ENCODE peak calls at places on chromosome 11, in ten cellular contexts. One of them, this sample, is unnamed.

GRCh38 chr11:35794850-35795249 is 132.3 kb downstream of the TRIM44 start:
- DNase-seq in HCT116: no peak
- DNase-seq in Calu3: no peak
- DNase-seq in mesothelial cell of epicardium: no peak
- DNase-seq in mammary epithelial cell: peak
- DNase-seq in upper lobe of right lung: no peak
- DNase-seq in GM06990: no peak
- DNase-seq in type B pancreatic cell: no peak
- DNase-seq in GM23338: no peak
- DNase-seq in bronchial epithelial cell: peak
- DNase-seq in this sample: no peak

GRCh38 chr11:97965849-97966646 is 1054.7 kb upstream of the CNTN5 start:
- DNase-seq in upper lobe of right lung: no peak
- DNase-seq in mesothelial cell of epicardium: no peak
- DNase-seq in HCT116: no peak
- DNase-seq in Calu3: no peak
- DNase-seq in mammary epithelial cell: peak
- DNase-seq in type B pancreatic cell: no peak
- DNase-seq in bronchial epithelial cell: peak
- DNase-seq in GM06990: no peak
- DNase-seq in GM23338: no peak
- DNase-seq in this sample: no peak

GRCh38 chr11:61950035-61950547 is at the start of gene BEST1:
- DNase-seq in type B pancreatic cell: no peak
- DNase-seq in Calu3: no peak
- DNase-seq in bronchial epithelial cell: no peak
- DNase-seq in GM23338: no peak
- DNase-seq in mesothelial cell of epicardium: no peak
- DNase-seq in HCT116: no peak
- DNase-seq in upper lobe of right lung: no peak
- DNase-seq in mammary epithelial cell: no peak
- DNase-seq in GM06990: no peak
- DNase-seq in this sample: no peak

GRCh38 chr11:124879999-124880611 is 14.9 kb downstream of the ROBO3 start:
- DNase-seq in HCT116: no peak
- DNase-seq in mammary epithelial cell: no peak
- DNase-seq in mesothelial cell of epicardium: peak
- DNase-seq in bronchial epithelial cell: no peak
- DNase-seq in GM23338: no peak
- DNase-seq in upper lobe of right lung: peak
- DNase-seq in GM06990: no peak
- DNase-seq in type B pancreatic cell: peak
- DNase-seq in Calu3: no peak
- DNase-seq in this sample: peak

GRCh38 chr11:95877288-95877687 is 46.6 kb downstream of the MTMR2 start:
- DNase-seq in type B pancreatic cell: no peak
- DNase-seq in GM23338: no peak
- DNase-seq in upper lobe of right lung: no peak
- DNase-seq in Calu3: no peak
- DNase-seq in mammary epithelial cell: peak
- DNase-seq in mesothelial cell of epicardium: no peak
- DNase-seq in GM06990: no peak
- DNase-seq in HCT116: no peak
- DNase-seq in bronchial epithelial cell: peak
- DNase-seq in this sample: no peak

GRCh38 chr11:19676508-19677379 is 35.9 kb upstream of the NAV2 start:
- DNase-seq in mesothelial cell of epicardium: no peak
- DNase-seq in Calu3: no peak
- DNase-seq in type B pancreatic cell: no peak
- DNase-seq in upper lobe of right lung: no peak
- DNase-seq in bronchial epithelial cell: no peak
- DNase-seq in GM06990: no peak
- DNase-seq in GM23338: peak
- DNase-seq in mammary epithelial cell: no peak
- DNase-seq in HCT116: no peak
- DNase-seq in this sample: no peak

GRCh38 chr11:13249992-13250391 is 27.6 kb upstream of the BMAL1 start:
- DNase-seq in GM06990: no peak
- DNase-seq in Calu3: no peak
- DNase-seq in GM23338: peak
- DNase-seq in HCT116: no peak
- DNase-seq in upper lobe of right lung: no peak
- DNase-seq in mammary epithelial cell: peak
- DNase-seq in mesothelial cell of epicardium: no peak
- DNase-seq in bronchial epithelial cell: peak
- DNase-seq in type B pancreatic cell: no peak
- DNase-seq in this sample: no peak

GRCh38 chr11:130451261-130452019 is 3.0 kb downstream of the ADAMTS15 start:
- DNase-seq in mesothelial cell of epicardium: no peak
- DNase-seq in GM23338: no peak
- DNase-seq in bronchial epithelial cell: no peak
- DNase-seq in HCT116: no peak
- DNase-seq in GM06990: no peak
- DNase-seq in upper lobe of right lung: no peak
- DNase-seq in Calu3: no peak
- DNase-seq in mammary epithelial cell: no peak
- DNase-seq in type B pancreatic cell: no peak
- DNase-seq in this sample: no peak

GRCh38 chr11:24623121-24623520 is 126.3 kb downstream of the LUZP2 start:
- DNase-seq in upper lobe of right lung: no peak
- DNase-seq in mammary epithelial cell: no peak
- DNase-seq in GM23338: no peak
- DNase-seq in Calu3: no peak
- DNase-seq in HCT116: no peak
- DNase-seq in type B pancreatic cell: no peak
- DNase-seq in mesothelial cell of epicardium: no peak
- DNase-seq in bronchial epithelial cell: no peak
- DNase-seq in GM06990: no peak
- DNase-seq in this sample: no peak

GRCh38 chr11:24622262-24622661 is 125.4 kb downstream of the LUZP2 start:
- DNase-seq in mesothelial cell of epicardium: no peak
- DNase-seq in upper lobe of right lung: no peak
- DNase-seq in GM06990: no peak
- DNase-seq in mammary epithelial cell: no peak
- DNase-seq in GM23338: peak
- DNase-seq in Calu3: no peak
- DNase-seq in HCT116: no peak
- DNase-seq in type B pancreatic cell: no peak
- DNase-seq in bronchial epithelial cell: no peak
- DNase-seq in this sample: peak

GRCh38 chr11:24619900-24620299 is 123.0 kb downstream of the LUZP2 start:
- DNase-seq in HCT116: no peak
- DNase-seq in bronchial epithelial cell: no peak
- DNase-seq in type B pancreatic cell: no peak
- DNase-seq in upper lobe of right lung: no peak
- DNase-seq in mesothelial cell of epicardium: no peak
- DNase-seq in GM06990: no peak
- DNase-seq in Calu3: no peak
- DNase-seq in GM23338: no peak
- DNase-seq in mammary epithelial cell: no peak
- DNase-seq in this sample: no peak

DNA sequence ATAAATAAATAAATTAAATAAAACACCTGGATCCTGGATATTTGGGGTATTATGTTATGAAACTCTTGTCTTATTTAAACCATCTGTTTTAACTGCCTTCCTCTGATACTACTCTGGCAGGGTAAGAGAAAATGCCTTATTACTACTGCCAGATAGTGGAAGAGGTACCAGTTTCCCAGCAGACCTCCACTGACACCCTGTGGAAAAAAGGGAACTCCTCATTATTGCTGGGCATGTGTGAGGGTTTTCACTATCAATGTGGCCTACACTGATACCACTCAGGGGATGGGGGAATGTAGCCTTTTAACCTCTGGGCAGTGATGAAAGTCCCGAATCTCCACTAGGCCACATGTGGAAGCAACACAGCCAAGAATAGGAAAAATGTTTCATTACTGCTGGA is 121.0 kb downstream of the LUZP2 start:
- DNase-seq in HCT116: no peak
- DNase-seq in GM23338: no peak
- DNase-seq in Calu3: no peak
- DNase-seq in GM06990: no peak
- DNase-seq in bronchial epithelial cell: peak
- DNase-seq in mammary epithelial cell: no peak
- DNase-seq in upper lobe of right lung: no peak
- DNase-seq in mesothelial cell of epicardium: no peak
- DNase-seq in type B pancreatic cell: no peak
- DNase-seq in this sample: no peak
- TF ChIP-seq CTCF in HCT116: no peak
- TF ChIP-seq CTCF in GM23338: peak
- TF ChIP-seq CTCF in Calu3: no peak
- TF ChIP-seq CTCF in GM06990: no peak
- TF ChIP-seq CTCF in bronchial epithelial cell: peak
- TF ChIP-seq CTCF in mammary epithelial cell: no peak
- TF ChIP-seq CTCF in upper lobe of right lung: no peak
- TF ChIP-seq CTCF in mesothelial cell of epicardium: no peak
- TF ChIP-seq CTCF in type B pancreatic cell: no peak
- TF ChIP-seq CTCF in this sample: peak

DNA sequence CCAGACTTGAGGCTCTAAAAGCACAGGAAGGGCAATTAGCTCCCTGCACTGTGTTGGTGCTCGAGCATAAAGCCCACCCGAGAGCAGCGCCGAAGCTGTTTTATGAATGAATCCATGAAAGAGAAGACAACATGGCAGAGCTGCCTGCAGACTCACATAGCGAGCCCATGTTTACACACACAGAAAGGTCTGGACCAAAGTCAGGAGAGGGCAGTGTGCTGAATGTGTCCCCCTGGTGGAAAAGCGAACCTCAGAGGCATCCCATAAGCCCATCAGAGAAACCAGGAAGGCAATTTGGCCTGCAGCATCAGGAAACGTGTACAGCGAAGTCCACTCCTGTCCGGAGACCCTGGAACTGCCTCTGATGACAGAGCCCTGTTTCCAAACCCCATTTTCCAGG is 37.1 kb downstream of the CHRDL2 start:
- DNase-seq in mesothelial cell of epicardium: no peak
- DNase-seq in Calu3: no peak
- DNase-seq in type B pancreatic cell: no peak
- DNase-seq in GM06990: no peak
- DNase-seq in HCT116: no peak
- DNase-seq in mammary epithelial cell: no peak
- DNase-seq in bronchial epithelial cell: no peak
- DNase-seq in GM23338: peak
- DNase-seq in upper lobe of right lung: no peak
- DNase-seq in this sample: peak
- TF ChIP-seq CTCF in mesothelial cell of epicardium: no peak
- TF ChIP-seq CTCF in Calu3: no peak
- TF ChIP-seq CTCF in type B pancreatic cell: no peak
- TF ChIP-seq CTCF in GM06990: no peak
- TF ChIP-seq CTCF in HCT116: no peak
- TF ChIP-seq CTCF in mammary epithelial cell: no peak
- TF ChIP-seq CTCF in bronchial epithelial cell: no peak
- TF ChIP-seq CTCF in GM23338: peak
- TF ChIP-seq CTCF in upper lobe of right lung: no peak
- TF ChIP-seq CTCF in this sample: peak

GRCh38 chr11:103112364-103112763 is 3.1 kb downstream of the DYNC2H1 start:
- DNase-seq in Calu3: no peak
- DNase-seq in type B pancreatic cell: no peak
- DNase-seq in GM23338: no peak
- DNase-seq in mammary epithelial cell: no peak
- DNase-seq in mesothelial cell of epicardium: no peak
- DNase-seq in upper lobe of right lung: no peak
- DNase-seq in HCT116: no peak
- DNase-seq in bronchial epithelial cell: no peak
- DNase-seq in GM06990: no peak
- DNase-seq in this sample: no peak

GRCh38 chr11:103110406-103110805 is 1.2 kb downstream of the DYNC2H1 start:
- DNase-seq in mammary epithelial cell: peak
- DNase-seq in GM23338: no peak
- DNase-seq in Calu3: no peak
- DNase-seq in GM06990: no peak
- DNase-seq in upper lobe of right lung: no peak
- DNase-seq in type B pancreatic cell: no peak
- DNase-seq in HCT116: no peak
- DNase-seq in bronchial epithelial cell: peak
- DNase-seq in mesothelial cell of epicardium: no peak
- DNase-seq in this sample: no peak

GRCh38 chr11:103111400-103111799 is 2.2 kb downstream of the DYNC2H1 start:
- DNase-seq in Calu3: no peak
- DNase-seq in GM06990: no peak
- DNase-seq in bronchial epithelial cell: no peak
- DNase-seq in HCT116: no peak
- DNase-seq in mammary epithelial cell: no peak
- DNase-seq in mesothelial cell of epicardium: no peak
- DNase-seq in type B pancreatic cell: no peak
- DNase-seq in upper lobe of right lung: no peak
- DNase-seq in GM23338: no peak
- DNase-seq in this sample: no peak

GRCh38 chr11:103109818-103110388 is 677 bp downstream of the DYNC2H1 start:
- DNase-seq in GM23338: no peak
- DNase-seq in mammary epithelial cell: no peak
- DNase-seq in type B pancreatic cell: no peak
- DNase-seq in mesothelial cell of epicardium: no peak
- DNase-seq in bronchial epithelial cell: no peak
- DNase-seq in upper lobe of right lung: no peak
- DNase-seq in HCT116: no peak
- DNase-seq in Calu3: no peak
- DNase-seq in GM06990: no peak
- DNase-seq in this sample: peak

DNA sequence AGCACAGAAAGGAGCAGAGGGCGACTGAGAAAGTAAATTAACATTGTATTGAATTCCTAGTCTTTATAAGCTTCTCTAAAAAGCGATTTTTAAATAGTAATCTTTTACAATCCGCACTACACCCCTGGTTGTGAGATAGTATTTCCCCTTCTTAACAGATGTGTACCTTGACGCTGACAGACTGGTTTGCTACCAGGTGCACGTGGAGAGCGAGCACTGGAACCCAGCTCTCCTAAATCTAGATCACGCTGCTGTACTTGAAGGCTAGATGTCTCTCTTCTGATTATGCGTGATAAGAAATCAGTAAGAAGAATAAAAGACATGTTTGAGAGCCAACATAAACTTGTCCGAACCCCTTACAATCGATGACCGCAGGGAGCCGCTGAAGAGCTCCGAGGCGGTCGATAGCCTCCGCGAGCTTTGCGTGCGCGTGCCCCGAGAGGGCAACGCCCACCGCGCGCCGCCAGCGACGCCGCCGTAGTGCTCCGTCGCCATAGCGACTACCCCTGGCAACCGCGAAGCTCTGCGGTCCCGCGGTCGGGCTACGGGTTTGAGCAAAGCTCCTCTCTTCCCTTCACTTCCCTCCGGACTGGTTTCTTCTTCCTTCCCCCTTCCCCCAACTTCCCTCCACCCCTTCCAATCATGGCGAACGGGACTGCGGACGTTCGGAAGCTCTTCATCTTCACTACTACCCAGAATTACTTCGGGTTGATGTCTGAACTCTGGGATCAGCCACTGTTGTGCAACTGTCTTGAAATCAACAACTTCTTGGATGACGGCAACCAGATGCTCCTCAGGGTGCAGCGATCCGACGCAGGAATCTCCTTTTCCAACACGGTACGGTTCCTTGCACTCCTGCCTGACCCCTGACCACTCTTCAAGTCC is at the start of gene DYNC2H1:
- DNase-seq in mesothelial cell of epicardium: peak
- DNase-seq in HCT116: peak
- DNase-seq in bronchial epithelial cell: peak
- DNase-seq in Calu3: peak
- DNase-seq in mammary epithelial cell: peak
- DNase-seq in upper lobe of right lung: peak
- DNase-seq in GM06990: peak
- DNase-seq in type B pancreatic cell: peak
- DNase-seq in GM23338: peak
- DNase-seq in this sample: peak
- TF ChIP-seq CTCF in mesothelial cell of epicardium: peak
- TF ChIP-seq CTCF in HCT116: no peak
- TF ChIP-seq CTCF in bronchial epithelial cell: peak
- TF ChIP-seq CTCF in Calu3: peak
- TF ChIP-seq CTCF in mammary epithelial cell: peak
- TF ChIP-seq CTCF in upper lobe of right lung: peak
- TF ChIP-seq CTCF in GM06990: peak
- TF ChIP-seq CTCF in type B pancreatic cell: peak
- TF ChIP-seq CTCF in GM23338: peak
- TF ChIP-seq CTCF in this sample: peak

DNA sequence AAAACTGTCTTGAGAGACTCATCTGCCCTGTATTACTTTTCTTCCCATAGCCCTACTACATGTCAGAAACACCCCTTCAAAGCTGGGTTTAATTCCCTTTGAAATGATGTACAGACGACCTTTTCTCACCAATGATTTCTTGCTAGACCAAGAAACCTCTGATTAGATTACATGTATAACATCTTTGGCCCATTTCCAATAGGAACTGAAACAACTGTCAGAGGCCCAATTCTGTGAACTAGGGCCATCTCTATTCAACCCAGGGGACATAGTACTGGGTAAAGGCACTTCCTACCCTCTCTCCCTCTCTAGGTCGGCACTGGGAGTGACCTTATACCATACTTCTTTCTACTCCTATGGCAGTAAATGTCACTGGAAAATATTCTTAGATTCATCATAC is 19.4 kb downstream of the NPAT start:
- DNase-seq in upper lobe of right lung: no peak
- DNase-seq in HCT116: no peak
- DNase-seq in bronchial epithelial cell: no peak
- DNase-seq in GM06990: no peak
- DNase-seq in GM23338: no peak
- DNase-seq in Calu3: no peak
- DNase-seq in mesothelial cell of epicardium: no peak
- DNase-seq in type B pancreatic cell: no peak
- DNase-seq in mammary epithelial cell: no peak
- DNase-seq in this sample: no peak
- TF ChIP-seq CTCF in upper lobe of right lung: no peak
- TF ChIP-seq CTCF in HCT116: no peak
- TF ChIP-seq CTCF in bronchial epithelial cell: no peak
- TF ChIP-seq CTCF in GM06990: no peak
- TF ChIP-seq CTCF in GM23338: no peak
- TF ChIP-seq CTCF in Calu3: no peak
- TF ChIP-seq CTCF in mesothelial cell of epicardium: no peak
- TF ChIP-seq CTCF in type B pancreatic cell: no peak
- TF ChIP-seq CTCF in mammary epithelial cell: no peak
- TF ChIP-seq CTCF in this sample: no peak

This sample was measured in endodermal cell.